ENCODE peak calls at places on chromosome 9, in five cellular contexts. K is nucleus accumbens; X is stimulated activated CD8-positive, alpha-beta memory T cell treated with anti-CD3 and anti-CD28 coated beads, Interleukin-7, amount 100 ng/mL, for 24 hours; N is activated CD8-positive, alpha-beta memory T cell treated with anti-CD3 and anti-CD28 coated beads, Interleukin-2, amount 10 ng/mL, durations not matched to agents 7 days and 5 days; S is RCC 7860. E is an unnamed sample.
A peak's percentile ranks its signal among the peaks of the same experiment; 100 is the strongest.

GRCh38 chr9:98570055-98570454 is 138.7 kb downstream of the GABBR2 start:
- DNase-seq in K (no peak), X (no peak), N (peak; percentile 23), S (no peak), E (no peak)

GRCh38 chr9:98375138-98375726 is 119.8 kb upstream of the TBC1D2 start:
- DNase-seq in K (no peak), X (no peak), N (no peak), S (peak; percentile 99), E (no peak)

GRCh38 chr9:6014668-6015270 is 655 bp downstream of the RANBP6 start:
- DNase-seq in K (no peak), X (no peak), N (peak; percentile 43), S (peak; percentile 61), E (no peak)

GRCh38 chr9:38309324-38310195 is 82.9 kb upstream of the ALDH1B1 start:
- DNase-seq in K (no peak), X (no peak), N (peak; percentile 12), S (no peak), E (no peak)

GRCh38 chr9:77562021-77562748 is 85.9 kb downstream of the GNA14 start:
- DNase-seq in K (no peak), X (no peak), N (no peak), S (no peak), E (no peak)

GRCh38 chr9:124629600-124629999 is 122.4 kb upstream of the NR5A1 start:
- DNase-seq in K (no peak), X (no peak), N (no peak), S (peak; percentile 70), E (no peak)

GRCh38 chr9:77999231-77999631 is 32.4 kb downstream of the GNAQ start:
- DNase-seq in K (no peak), X (no peak), N (no peak), S (no peak), E (no peak)

GRCh38 chr9:18343799-18344198 is 130.2 kb upstream of the ADAMTSL1 start:
- DNase-seq in K (no peak), X (no peak), N (no peak), S (no peak), E (no peak)

GRCh38 chr9:20940447-20941176 is 90.8 kb downstream of the HACD4 start:
- DNase-seq in K (no peak), X (no peak), N (no peak), S (no peak), E (no peak)

GRCh38 chr9:25724424-25724823 is 46.2 kb upstream of the TUSC1 start:
- DNase-seq in K (no peak), X (no peak), N (no peak), S (peak; percentile 36), E (no peak)

GRCh38 chr9:28050046-28050445 is 476.8 kb upstream of the C9orf72 start:
- DNase-seq in K (no peak), X (no peak), N (no peak), S (no peak), E (no peak)

GRCh38 chr9:17082343-17082742 is 52.5 kb upstream of the CNTLN start:
- DNase-seq in K (no peak), X (no peak), N (no peak), S (no peak), E (peak; percentile 13)

GRCh38 chr9:129685220-129685932 is 19.9 kb downstream of the PRRX2 start:
- DNase-seq in K (no peak), X (no peak), N (no peak), S (peak; percentile 74), E (no peak)

GRCh38 chr9:116308070-116308469 is 154.5 kb downstream of the PAPPA start:
- DNase-seq in K (no peak), X (no peak), N (no peak), S (no peak), E (no peak)

GRCh38 chr9:137371966-137372651 is 50.9 kb downstream of the EXD3 start:
- DNase-seq in K (no peak), X (no peak), N (no peak), S (no peak), E (no peak)

GRCh38 chr9:88258587-88258986 is 120.3 kb upstream of the SPATA31C2 start:
- DNase-seq in K (no peak), X (no peak), N (no peak), S (no peak), E (no peak)

GRCh38 chr9:78365979-78366697 is 69.2 kb downstream of the PSAT1 start:
- DNase-seq in K (no peak), X (no peak), N (no peak), S (peak; percentile 8), E (no peak)